ENCODE peak calls at places on chromosomes 7 and 10, in nine cellular contexts. O, Q, H, F, D, K, L, V and R are unnamed samples.

GRCh38 chr7:158741294-158741666 is 36.7 kb upstream of the NCAPG2 start:
- DNase-seq in O (no peak), Q (no peak), H (no peak), F (no peak), D (no peak), K (no peak), L (no peak), V (no peak), R (no peak)

GRCh38 chr10:15703167-15703880 is 16.4 kb downstream of the ITGA8 start:
- DNase-seq in O (no peak), Q (no peak), H (no peak), F (no peak), D (no peak), K (no peak), L (no peak), V (no peak), R (no peak)

GRCh38 chr7:12210179-12211053 is 678 bp upstream of the TMEM106B start:
- DNase-seq in O (peak; percentile 63), Q (no peak), H (no peak), F (peak; percentile 65), D (peak; percentile 71), K (peak; percentile 63), L (no peak), V (peak; percentile 20), R (peak; percentile 34)

GRCh38 chr10:21191512-21191911 is 294.4 kb upstream of the NEBL start:
- DNase-seq in O (no peak), Q (no peak), H (no peak), F (no peak), D (no peak), K (no peak), L (peak; percentile 47), V (no peak), R (no peak)

GRCh38 chr7:152588350-152588749 is 87.6 kb downstream of the XRCC2 start:
- DNase-seq in O (no peak), Q (no peak), H (no peak), F (peak; percentile 43), D (no peak), K (no peak), L (no peak), V (no peak), R (no peak)

GRCh38 chr10:46020871-46021553 is 9.4 kb downstream of the NCOA4 start:
- DNase-seq in O (no peak), Q (no peak), H (no peak), F (no peak), D (no peak), K (no peak), L (no peak), V (no peak), R (no peak)

GRCh38 chr7:7641129-7641663 is 644 bp downstream of the UMAD1 start:
- DNase-seq in O (peak; percentile 6), Q (no peak), H (no peak), F (peak; percentile 14), D (no peak), K (no peak), L (peak; percentile 15), V (peak; percentile 10), R (no peak)

GRCh38 chr7:79352323-79352722 is 101.1 kb downstream of the MAGI2 start:
- DNase-seq in O (no peak), Q (no peak), H (no peak), F (no peak), D (no peak), K (no peak), L (no peak), V (no peak), R (no peak)

GRCh38 chr10:5737352-5737751 is 52.7 kb downstream of the TASOR2 start:
- DNase-seq in O (no peak), Q (no peak), H (no peak), F (no peak), D (no peak), K (no peak), L (no peak), V (no peak), R (no peak)

GRCh38 chr10:61899045-61899444 is 2.5 kb upstream of the ARID5B start:
- DNase-seq in O (no peak), Q (no peak), H (no peak), F (no peak), D (no peak), K (no peak), L (no peak), V (no peak), R (no peak)

GRCh38 chr10:34172936-34173533 is 642.1 kb downstream of the PARD3 start:
- DNase-seq in O (no peak), Q (no peak), H (no peak), F (no peak), D (no peak), K (no peak), L (no peak), V (no peak), R (no peak)

DNA sequence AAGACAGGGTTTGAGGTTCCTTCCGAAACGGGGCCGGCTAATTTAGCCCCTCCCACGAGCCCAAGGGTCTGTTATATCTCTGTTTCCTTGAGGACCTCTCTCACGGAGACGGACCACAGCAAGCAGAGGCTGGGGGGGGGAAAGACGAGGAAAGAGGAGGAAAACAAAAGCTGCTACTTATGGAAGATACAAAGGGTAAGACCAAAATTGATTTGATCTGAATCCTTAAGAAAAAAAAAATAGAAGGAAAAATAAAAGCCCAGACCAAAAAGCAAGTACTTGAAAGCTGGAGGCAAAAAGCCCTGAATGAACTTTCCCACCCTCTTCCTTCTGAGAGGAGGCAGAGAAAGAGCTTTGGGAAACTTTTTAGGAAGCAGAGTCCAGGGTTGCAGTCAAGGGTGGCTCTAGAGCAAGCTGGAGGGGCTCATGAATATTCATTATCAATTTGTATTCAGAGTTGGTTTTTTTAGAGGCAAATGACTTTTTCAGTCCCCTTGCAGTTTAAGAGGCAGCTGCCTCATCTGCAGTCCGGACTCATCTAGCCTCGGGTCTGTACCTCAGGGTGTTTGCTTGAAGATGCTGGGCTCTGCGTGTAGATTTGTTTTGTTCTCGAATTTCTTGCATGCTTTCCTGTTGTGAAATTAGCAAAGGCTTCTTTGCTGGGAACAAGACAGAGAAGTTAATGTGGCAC is at the start of gene ENTPD1:
- DNase-seq in O (peak; percentile 4), Q (no peak), H (no peak), F (no peak), D (no peak), K (no peak), L (no peak), V (no peak), R (peak; percentile 15)
- TF ChIP-seq POLR2A in O (no peak), Q (no peak), H (no peak), F (no peak), D (no peak), K (peak; percentile 53), L (no peak), V (no peak), R (no peak)

GRCh38 chr10:125160856-125161569 is 650 bp upstream of the CTBP2 start:
- DNase-seq in O (peak; percentile 89), Q (peak; percentile 90), H (peak; percentile 93), F (peak; percentile 75), D (peak; percentile 76), K (peak; percentile 64), L (peak; percentile 82), V (peak; percentile 87), R (peak; percentile 88)
- H3K27ac ChIP-seq in O (peak overlapping the region; percentile 99), Q (peak overlapping the region; percentile 95), H (peak overlapping the region; percentile 99), F (peak overlapping the region; percentile 89), D (peak overlapping the region; percentile 99), K (peak overlapping the region; percentile 56), L (peak overlapping the region; percentile 99), V (peak overlapping the region; percentile 96), R (peak overlapping the region; percentile 78)

GRCh38 chr7:3082386-3082785 is 38.7 kb upstream of the CARD11 start:
- DNase-seq in O (no peak), Q (no peak), H (no peak), F (no peak), D (no peak), K (no peak), L (no peak), V (no peak), R (no peak)

GRCh38 chr7:3082831-3083230 is 39.2 kb upstream of the CARD11 start:
- DNase-seq in O (no peak), Q (no peak), H (no peak), F (no peak), D (no peak), K (no peak), L (no peak), V (no peak), R (no peak)

GRCh38 chr7:3083350-3083749 is 39.7 kb upstream of the CARD11 start:
- DNase-seq in O (no peak), Q (no peak), H (no peak), F (no peak), D (no peak), K (no peak), L (no peak), V (no peak), R (no peak)

GRCh38 chr7:3078458-3078857 is 34.8 kb upstream of the CARD11 start:
- DNase-seq in O (no peak), Q (no peak), H (no peak), F (no peak), D (no peak), K (no peak), L (no peak), V (no peak), R (no peak)

GRCh38 chr7:3080106-3080505 is 36.4 kb upstream of the CARD11 start:
- DNase-seq in O (no peak), Q (no peak), H (no peak), F (no peak), D (no peak), K (no peak), L (no peak), V (no peak), R (no peak)
- H3K9me3 ChIP-seq in O (no peaks in the 10 kb centered on the region), Q (peaks cover 5% of the 10 kb centered on the region), H (peaks cover 10% of the 10 kb centered on the region), F (no peaks in the 10 kb centered on the region), D (no peaks in the 10 kb centered on the region), K (no peaks in the 10 kb centered on the region), L (no peaks in the 10 kb centered on the region), V (no peaks in the 10 kb centered on the region), R (no peaks in the 10 kb centered on the region)

GRCh38 chr7:65872776-65873581 is at the start of gene VKORC1L1:
- DNase-seq in O (peak; percentile 95), Q (peak; percentile 94), H (peak; percentile 97), F (peak; percentile 96), D (peak; percentile 98), K (peak; percentile 98), L (peak; percentile 80), V (peak; percentile 93), R (peak; percentile 98)
- TF ChIP-seq POLR2A in O (no peak), Q (no peak), H (no peak), F (peak; percentile 66), D (no peak), K (peak; percentile 37), L (no peak), V (peak; percentile 32), R (peak; percentile 26)

GRCh38 chr10:93601774-93602162 is 733 bp upstream of the RBP4 start:
- DNase-seq in O (no peak), Q (no peak), H (no peak), F (no peak), D (no peak), K (no peak), L (no peak), V (no peak), R (no peak)
- H3K27ac ChIP-seq in O (no peak overlapping the region), Q (no peak overlapping the region), H (no peak overlapping the region), F (no peak overlapping the region), D (no peak overlapping the region), K (peak overlapping the region; percentile 86), L (no peak overlapping the region), V (no peak overlapping the region), R (no peak overlapping the region)

GRCh38 chr10:131778385-131778784 is 122.4 kb upstream of the PPP2R2D start:
- DNase-seq in O (no peak), Q (peak; percentile 60), H (peak; percentile 32), F (no peak), D (no peak), K (peak; percentile 3), L (no peak), V (no peak), R (no peak)
- H3K9me3 ChIP-seq in O (no peaks in the 10 kb centered on the region), Q (peaks cover 19% of the 10 kb centered on the region), H (peaks cover 6% of the 10 kb centered on the region), F (peaks cover 19% of the 10 kb centered on the region), D (no peaks in the 10 kb centered on the region), K (no peaks in the 10 kb centered on the region), L (no peaks in the 10 kb centered on the region), V (no peaks in the 10 kb centered on the region), R (no peaks in the 10 kb centered on the region)

GRCh38 chr7:130440527-130441365 is at the start of gene CEP41:
- DNase-seq in O (peak; percentile 99), Q (peak; percentile 96), H (peak; percentile 98), F (peak; percentile 98), D (peak; percentile 93), K (peak; percentile 99), L (peak; percentile 94), V (peak; percentile 93), R (peak; percentile 98)
- TF ChIP-seq POLR2A in O (no peak), Q (no peak), H (no peak), F (peak; percentile 50), D (no peak), K (no peak), L (no peak), V (peak; percentile 6), R (no peak)